ENCODE peak calls at places on chromosomes 4 and X, in eight cellular contexts. N is putamen; V is epithelial cell of prostate; T is ELR; D is activated T-cell treated with anti-CD3 and anti-CD28 coated beads for 1 hour; M is activated naive CD8-positive, alpha-beta T cell treated with anti-CD3 and anti-CD28 coated beads for 36 hours; P is T-cell; O is activated CD8-positive, alpha-beta memory T cell treated with anti-CD3 and anti-CD28 coated beads for 48 hours. X is an unnamed sample.

GRCh38 chr4:157004279-157005161 is 32.9 kb upstream of the PDGFC start:
- DNase-seq in M (no peak), O (no peak), T (no peak), V (no peak), D (no peak), P (no peak), N (no peak), X (no peak)

GRCh38 chr4:122450847-122451246 is 5.7 kb downstream of the IL2 start:
- DNase-seq in P (no peak), N (no peak), V (no peak), M (no peak), T (peak), D (no peak), O (no peak), X (no peak)

GRCh38 chrX:2710041-2710471 is 19.0 kb downstream of the CD99 start:
- DNase-seq in N (no peak), M (peak), V (no peak), D (no peak), P (no peak), T (peak), O (no peak), X (peak)

GRCh38 chr4:110107868-110108267 is 90.5 kb downstream of the ELOVL6 start:
- DNase-seq in T (no peak), D (no peak), V (no peak), P (no peak), N (no peak), M (no peak), O (no peak), X (no peak)

GRCh38 chr4:820230-821172 is 5.4 kb downstream of the CPLX1 start:
- DNase-seq in V (no peak), N (no peak), P (no peak), M (no peak), O (no peak), D (no peak), T (no peak), X (no peak)

GRCh38 chr4:101186558-101187184 is 160.7 kb downstream of the PPP3CA start:
- DNase-seq in V (no peak), T (no peak), O (no peak), M (no peak), D (no peak), P (no peak), N (no peak), X (no peak)

GRCh38 chr4:6986067-6986780 is 56.9 kb upstream of the TADA2B start:
- DNase-seq in M (no peak), P (no peak), V (no peak), O (peak), T (peak), N (peak), D (no peak), X (no peak)

GRCh38 chrX:128807367-128807766 is 715.9 kb downstream of the SMARCA1 start:
- DNase-seq in D (no peak), N (no peak), O (no peak), M (no peak), P (no peak), V (no peak), T (no peak), X (no peak)

GRCh38 chr4:704198-704891 is 1.3 kb upstream of the PCGF3 start:
- DNase-seq in P (no peak), O (no peak), M (no peak), N (no peak), V (no peak), T (no peak), D (no peak), X (peak)

GRCh38 chr4:182163180-182163579 is 80.0 kb upstream of the TENM3 start:
- DNase-seq in P (no peak), M (no peak), V (no peak), T (no peak), O (no peak), N (no peak), D (no peak), X (no peak)

GRCh38 chr4:106659386-106659785 is 290.8 kb upstream of the GIMD1 start:
- DNase-seq in D (no peak), P (no peak), N (no peak), T (no peak), O (no peak), M (no peak), V (no peak), X (no peak)

GRCh38 chrX:95218964-95219363 is 1465.7 kb upstream of the DIAPH2 start:
- DNase-seq in N (no peak), O (no peak), T (no peak), P (no peak), V (no peak), D (no peak), M (no peak), X (no peak)

GRCh38 chr4:79429113-79430034 is 21.3 kb upstream of the GK2 start:
- DNase-seq in N (no peak), V (no peak), O (no peak), D (no peak), T (no peak), M (no peak), P (no peak), X (no peak)

GRCh38 chr4:173074501-173074946 is 94.1 kb upstream of the GALNT7 start:
- DNase-seq in V (peak), M (no peak), P (no peak), D (no peak), O (no peak), N (no peak), T (peak), X (no peak)

GRCh38 chr4:138555584-138555983 is 313.4 kb upstream of the SLC7A11 start:
- DNase-seq in V (no peak), O (no peak), P (no peak), N (no peak), D (no peak), T (peak), M (no peak), X (no peak)

GRCh38 chrX:97628807-97629596 is 745.3 kb downstream of the RPA4 start:
- DNase-seq in N (no peak), O (no peak), V (no peak), T (no peak), D (no peak), M (no peak), P (no peak), X (no peak)

GRCh38 chr4:10320130-10320529 is 137.1 kb downstream of the ZNF518B start:
- DNase-seq in P (no peak), O (no peak), T (no peak), M (no peak), N (no peak), V (no peak), D (no peak), X (no peak)

GRCh38 chr4:22634541-22635181 is 58.1 kb upstream of the GBA3 start:
- DNase-seq in P (no peak), M (peak), T (no peak), D (no peak), N (no peak), V (no peak), O (no peak), X (peak)

GRCh38 chr4:113539408-113539807 is 222.1 kb downstream of the CAMK2D start:
- DNase-seq in V (no peak), N (no peak), D (no peak), O (no peak), M (no peak), P (no peak), T (peak), X (no peak)

X was measured in spleen.